ENCODE peak calls at places on chromosome 14, in four cellular contexts. One of them, this sample, is unnamed.

GRCh38 chr14:50260511-50260910 is 29.1 kb upstream of the SOS2 start:
- DNase-seq in uterus: no peak
- DNase-seq in adipocyte: peak; percentile 73
- DNase-seq in CD4-positive, CD25-positive, alpha-beta regulatory T cell: peak; percentile 60
- DNase-seq in this sample: peak; percentile 28

GRCh38 chr14:53265025-53265424 is 111.9 kb upstream of the DDHD1 start:
- DNase-seq in uterus: no peak
- DNase-seq in adipocyte: no peak
- DNase-seq in CD4-positive, CD25-positive, alpha-beta regulatory T cell: no peak
- DNase-seq in this sample: peak; percentile 46

GRCh38 chr14:36519431-36520321 is at the start of gene NKX2-1:
- DNase-seq in uterus: no peak
- DNase-seq in adipocyte: peak; percentile 5
- DNase-seq in CD4-positive, CD25-positive, alpha-beta regulatory T cell: no peak
- DNase-seq in this sample: no peak

GRCh38 chr14:94051115-94051514 is 25.0 kb downstream of the OTUB2 start:
- DNase-seq in uterus: peak; percentile 38
- DNase-seq in adipocyte: peak; percentile 63
- DNase-seq in CD4-positive, CD25-positive, alpha-beta regulatory T cell: no peak
- DNase-seq in this sample: peak; percentile 31

GRCh38 chr14:85195872-85196477 is 334.0 kb upstream of the FLRT2 start:
- DNase-seq in uterus: no peak
- DNase-seq in adipocyte: peak; percentile 38
- DNase-seq in CD4-positive, CD25-positive, alpha-beta regulatory T cell: no peak
- DNase-seq in this sample: peak; percentile 23

GRCh38 chr14:103302966-103303365 is 31.1 kb upstream of the EIF5 start:
- DNase-seq in uterus: no peak
- DNase-seq in adipocyte: peak; percentile 72
- DNase-seq in CD4-positive, CD25-positive, alpha-beta regulatory T cell: no peak
- DNase-seq in this sample: no peak

GRCh38 chr14:50666772-50667490 is 1.2 kb downstream of the SAV1 start:
- DNase-seq in uterus: peak; percentile 26
- DNase-seq in adipocyte: peak; percentile 83
- DNase-seq in CD4-positive, CD25-positive, alpha-beta regulatory T cell: peak; percentile 40
- DNase-seq in this sample: peak; percentile 72

GRCh38 chr14:32947081-32947480 is 8.4 kb downstream of the NPAS3 start:
- DNase-seq in uterus: no peak
- DNase-seq in adipocyte: no peak
- DNase-seq in CD4-positive, CD25-positive, alpha-beta regulatory T cell: no peak
- DNase-seq in this sample: no peak

GRCh38 chr14:52700701-52701172 is 5.4 kb upstream of the ERO1A start:
- DNase-seq in uterus: no peak
- DNase-seq in adipocyte: peak; percentile 35
- DNase-seq in CD4-positive, CD25-positive, alpha-beta regulatory T cell: no peak
- DNase-seq in this sample: peak; percentile 97

GRCh38 chr14:24243336-24243836 is 963 bp upstream of the TINF2 start:
- DNase-seq in uterus: no peak
- DNase-seq in adipocyte: no peak
- DNase-seq in CD4-positive, CD25-positive, alpha-beta regulatory T cell: no peak
- DNase-seq in this sample: peak; percentile 19

GRCh38 chr14:80996049-80996901 is 40.9 kb downstream of the TSHR start:
- DNase-seq in uterus: no peak
- DNase-seq in adipocyte: peak; percentile 93
- DNase-seq in CD4-positive, CD25-positive, alpha-beta regulatory T cell: peak; percentile 74
- DNase-seq in this sample: peak; percentile 89

GRCh38 chr14:46250113-46250703 is 401.4 kb downstream of the RPL10L start:
- DNase-seq in uterus: no peak
- DNase-seq in adipocyte: peak; percentile 29
- DNase-seq in CD4-positive, CD25-positive, alpha-beta regulatory T cell: peak; percentile 0
- DNase-seq in this sample: peak; percentile 43

GRCh38 chr14:68967459-68967940 is 11.6 kb downstream of the ACTN1 start:
- DNase-seq in uterus: no peak
- DNase-seq in adipocyte: no peak
- DNase-seq in CD4-positive, CD25-positive, alpha-beta regulatory T cell: no peak
- DNase-seq in this sample: no peak

GRCh38 chr14:26163761-26164160 is 434.1 kb downstream of the NOVA1 start:
- DNase-seq in uterus: no peak
- DNase-seq in adipocyte: peak; percentile 18
- DNase-seq in CD4-positive, CD25-positive, alpha-beta regulatory T cell: no peak
- DNase-seq in this sample: peak; percentile 54

GRCh38 chr14:67411375-67411774 is 590 bp downstream of the PLEK2 start:
- DNase-seq in uterus: no peak
- DNase-seq in adipocyte: no peak
- DNase-seq in CD4-positive, CD25-positive, alpha-beta regulatory T cell: no peak
- DNase-seq in this sample: no peak

GRCh38 chr14:57987051-57987450 is 121.2 kb upstream of the SLC35F4 start:
- DNase-seq in uterus: no peak
- DNase-seq in adipocyte: no peak
- DNase-seq in CD4-positive, CD25-positive, alpha-beta regulatory T cell: no peak
- DNase-seq in this sample: peak; percentile 4

GRCh38 chr14:80781968-80782367 is 159.6 kb downstream of the CEP128 start:
- DNase-seq in uterus: no peak
- DNase-seq in adipocyte: no peak
- DNase-seq in CD4-positive, CD25-positive, alpha-beta regulatory T cell: no peak
- DNase-seq in this sample: peak; percentile 23

GRCh38 chr14:36163451-36163850 is 13.1 kb downstream of the PTCSC3 start:
- DNase-seq in uterus: no peak
- DNase-seq in adipocyte: no peak
- DNase-seq in CD4-positive, CD25-positive, alpha-beta regulatory T cell: no peak
- DNase-seq in this sample: no peak

GRCh38 chr14:74243051-74243450 is 3.8 kb downstream of the VSX2 start:
- DNase-seq in uterus: no peak
- DNase-seq in adipocyte: no peak
- DNase-seq in CD4-positive, CD25-positive, alpha-beta regulatory T cell: no peak
- DNase-seq in this sample: no peak

GRCh38 chr14:74246561-74246960 is 7.3 kb downstream of the VSX2 start:
- DNase-seq in uterus: no peak
- DNase-seq in adipocyte: no peak
- DNase-seq in CD4-positive, CD25-positive, alpha-beta regulatory T cell: no peak
- DNase-seq in this sample: no peak

GRCh38 chr14:74242055-74243042 is 3.1 kb downstream of the VSX2 start:
- DNase-seq in uterus: no peak
- DNase-seq in adipocyte: no peak
- DNase-seq in CD4-positive, CD25-positive, alpha-beta regulatory T cell: no peak
- DNase-seq in this sample: no peak

GRCh38 chr14:74245292-74245691 is 6.0 kb downstream of the VSX2 start:
- DNase-seq in uterus: no peak
- DNase-seq in adipocyte: no peak
- DNase-seq in CD4-positive, CD25-positive, alpha-beta regulatory T cell: no peak
- DNase-seq in this sample: no peak

DNA sequence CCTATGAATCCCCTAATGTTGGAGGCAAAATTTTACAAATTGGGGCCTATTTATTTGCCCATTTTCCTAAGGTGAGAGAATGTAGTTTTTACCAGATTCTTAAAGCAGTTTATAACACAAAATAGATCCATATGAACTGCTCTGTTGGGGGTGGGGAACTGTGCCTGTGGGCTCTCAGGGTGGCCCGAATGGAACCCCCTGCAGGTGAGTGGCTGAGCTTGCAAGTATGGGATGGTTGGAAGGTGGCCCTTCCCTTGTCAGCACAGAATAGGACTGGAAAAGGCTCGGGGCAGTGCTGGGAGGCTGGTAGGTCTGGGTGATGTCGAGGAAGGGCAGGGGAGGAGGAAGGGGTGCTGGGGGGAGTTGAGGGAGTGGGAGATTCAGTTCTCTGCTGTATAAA is 4.9 kb downstream of the VSX2 start:
- DNase-seq in uterus: no peak
- DNase-seq in adipocyte: no peak
- DNase-seq in CD4-positive, CD25-positive, alpha-beta regulatory T cell: no peak
- DNase-seq in this sample: no peak
- H3K27me3 ChIP-seq in uterus: peaks cover 21% of the 10 kb centered on the region
- H3K27me3 ChIP-seq in adipocyte: peaks cover 91% of the 10 kb centered on the region
- H3K27me3 ChIP-seq in CD4-positive, CD25-positive, alpha-beta regulatory T cell: peaks cover 27% of the 10 kb centered on the region
- H3K27me3 ChIP-seq in this sample: peaks cover 54% of the 10 kb centered on the region

DNA sequence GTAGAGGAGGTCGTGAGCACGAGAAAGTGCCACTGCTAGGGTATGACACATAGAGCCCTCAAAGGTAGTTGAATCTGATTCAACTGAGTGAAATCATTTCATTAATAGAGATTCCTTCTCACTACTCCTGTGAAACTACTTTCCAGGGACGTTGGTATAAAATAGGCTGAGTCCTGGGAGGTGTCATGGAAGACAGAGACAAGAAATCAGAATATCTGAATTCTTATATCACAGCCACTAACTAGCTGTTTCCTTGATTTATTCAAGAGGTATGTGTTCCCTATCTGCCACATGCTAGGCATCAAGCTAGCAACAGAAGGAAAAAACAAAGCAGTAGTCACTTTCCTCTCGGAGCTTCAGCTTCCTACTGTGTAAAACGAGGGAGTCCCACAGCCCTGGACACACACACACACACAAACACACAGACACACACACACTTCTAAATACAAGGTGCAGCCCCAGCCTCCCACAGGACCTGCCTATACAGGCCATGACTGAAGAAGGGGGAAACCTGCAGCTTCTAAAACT is 89.2 kb downstream of the DPF3 start:
- DNase-seq in uterus: no peak
- DNase-seq in adipocyte: no peak
- DNase-seq in CD4-positive, CD25-positive, alpha-beta regulatory T cell: no peak
- DNase-seq in this sample: no peak
- H3K27me3 ChIP-seq in uterus: no peaks in the 10 kb centered on the region
- H3K27me3 ChIP-seq in adipocyte: no peaks in the 10 kb centered on the region
- H3K27me3 ChIP-seq in CD4-positive, CD25-positive, alpha-beta regulatory T cell: no peaks in the 10 kb centered on the region
- H3K27me3 ChIP-seq in this sample: no peaks in the 10 kb centered on the region

GRCh38 chr14:90558041-90558982 is 161.5 kb downstream of the CALM1 start:
- DNase-seq in uterus: no peak
- DNase-seq in adipocyte: no peak
- DNase-seq in CD4-positive, CD25-positive, alpha-beta regulatory T cell: no peak
- DNase-seq in this sample: no peak
- H3K27me3 ChIP-seq in uterus: no peaks in the 10 kb centered on the region
- H3K27me3 ChIP-seq in adipocyte: no peaks in the 10 kb centered on the region
- H3K27me3 ChIP-seq in CD4-positive, CD25-positive, alpha-beta regulatory T cell: no peaks in the 10 kb centered on the region
- H3K27me3 ChIP-seq in this sample: no peaks in the 10 kb centered on the region

GRCh38 chr14:100673807-100674154 is 52.9 kb upstream of the DLK1 start:
- DNase-seq in uterus: no peak
- DNase-seq in adipocyte: no peak
- DNase-seq in CD4-positive, CD25-positive, alpha-beta regulatory T cell: no peak
- DNase-seq in this sample: no peak

GRCh38 chr14:100671906-100672305 is 54.8 kb upstream of the DLK1 start:
- DNase-seq in uterus: no peak
- DNase-seq in adipocyte: no peak
- DNase-seq in CD4-positive, CD25-positive, alpha-beta regulatory T cell: no peak
- DNase-seq in this sample: no peak

GRCh38 chr14:100674428-100674827 is 52.3 kb upstream of the DLK1 start:
- DNase-seq in uterus: no peak
- DNase-seq in adipocyte: no peak
- DNase-seq in CD4-positive, CD25-positive, alpha-beta regulatory T cell: no peak
- DNase-seq in this sample: no peak

GRCh38 chr14:100671386-100671901 is 55.2 kb upstream of the DLK1 start:
- DNase-seq in uterus: no peak
- DNase-seq in adipocyte: no peak
- DNase-seq in CD4-positive, CD25-positive, alpha-beta regulatory T cell: no peak
- DNase-seq in this sample: no peak

GRCh38 chr14:100673085-100673806 is 53.4 kb upstream of the DLK1 start:
- DNase-seq in uterus: no peak
- DNase-seq in adipocyte: no peak
- DNase-seq in CD4-positive, CD25-positive, alpha-beta regulatory T cell: no peak
- DNase-seq in this sample: peak; percentile 8
- H3K27me3 ChIP-seq in uterus: no peaks in the 10 kb centered on the region
- H3K27me3 ChIP-seq in adipocyte: peaks cover 29% of the 10 kb centered on the region
- H3K27me3 ChIP-seq in CD4-positive, CD25-positive, alpha-beta regulatory T cell: peaks cover 4% of the 10 kb centered on the region
- H3K27me3 ChIP-seq in this sample: peaks cover 44% of the 10 kb centered on the region

GRCh38 chr14:22251090-22251489 is 337.9 kb downstream of the DAD1 start:
- DNase-seq in uterus: no peak
- DNase-seq in adipocyte: no peak
- DNase-seq in CD4-positive, CD25-positive, alpha-beta regulatory T cell: no peak
- DNase-seq in this sample: peak; percentile 54
- H3K27me3 ChIP-seq in uterus: no peaks in the 10 kb centered on the region
- H3K27me3 ChIP-seq in adipocyte: no peaks in the 10 kb centered on the region
- H3K27me3 ChIP-seq in CD4-positive, CD25-positive, alpha-beta regulatory T cell: no peaks in the 10 kb centered on the region
- H3K27me3 ChIP-seq in this sample: no peaks in the 10 kb centered on the region

DNA sequence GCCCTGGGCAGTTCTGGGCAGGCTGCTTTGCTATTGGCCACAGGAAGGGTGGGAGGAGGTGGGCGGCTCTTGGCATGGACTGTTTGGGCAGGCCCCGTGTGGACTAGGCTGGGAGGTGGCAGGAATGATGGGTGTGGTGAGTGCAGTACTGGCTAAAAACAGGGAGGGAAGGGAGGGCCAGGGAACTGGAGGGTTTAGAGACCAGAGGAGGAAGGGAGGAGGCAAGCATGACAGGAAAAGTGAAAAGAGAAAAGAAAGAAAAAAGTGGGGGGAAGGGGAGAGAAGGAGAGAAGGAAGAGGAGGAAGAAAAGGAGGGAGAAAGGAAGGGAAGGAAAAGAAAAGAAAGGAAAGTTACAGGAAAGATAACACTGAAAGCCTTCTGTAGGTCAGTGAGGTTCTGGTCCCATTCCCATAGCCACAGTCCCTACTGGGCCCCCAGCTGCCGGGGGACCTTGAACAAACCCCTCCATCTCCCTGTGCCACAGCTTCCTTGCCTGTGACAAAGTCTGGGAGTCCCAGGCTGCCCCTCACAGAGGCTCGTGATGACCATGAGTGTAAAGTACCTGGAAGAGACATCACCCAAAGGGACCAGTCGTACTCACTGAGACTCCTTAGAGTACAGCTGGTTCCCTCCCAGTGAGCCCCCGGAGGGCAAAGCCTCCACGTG is 1.1 kb upstream of the C14orf132 start:
- DNase-seq in uterus: peak; percentile 51
- DNase-seq in adipocyte: peak; percentile 64
- DNase-seq in CD4-positive, CD25-positive, alpha-beta regulatory T cell: no peak
- DNase-seq in this sample: peak; percentile 75
- H3K27me3 ChIP-seq in uterus: no peaks in the 10 kb centered on the region
- H3K27me3 ChIP-seq in adipocyte: no peaks in the 10 kb centered on the region
- H3K27me3 ChIP-seq in CD4-positive, CD25-positive, alpha-beta regulatory T cell: peaks cover 25% of the 10 kb centered on the region
- H3K27me3 ChIP-seq in this sample: peaks cover 9% of the 10 kb centered on the region

GRCh38 chr14:106200539-106201310 is 674.3 kb downstream of the TMEM121 start:
- DNase-seq in uterus: no peak
- DNase-seq in adipocyte: no peak
- DNase-seq in CD4-positive, CD25-positive, alpha-beta regulatory T cell: peak; percentile 12
- DNase-seq in this sample: no peak
- H3K27me3 ChIP-seq in uterus: no peaks in the 10 kb centered on the region
- H3K27me3 ChIP-seq in adipocyte: no peaks in the 10 kb centered on the region
- H3K27me3 ChIP-seq in CD4-positive, CD25-positive, alpha-beta regulatory T cell: peaks cover 19% of the 10 kb centered on the region
- H3K27me3 ChIP-seq in this sample: no peaks in the 10 kb centered on the region

GRCh38 chr14:77140937-77141591 is 527 bp downstream of the ZDHHC22 start:
- DNase-seq in uterus: no peak
- DNase-seq in adipocyte: peak; percentile 63
- DNase-seq in CD4-positive, CD25-positive, alpha-beta regulatory T cell: no peak
- DNase-seq in this sample: no peak
- H3K27me3 ChIP-seq in uterus: no peaks in the 10 kb centered on the region
- H3K27me3 ChIP-seq in adipocyte: peaks cover 83% of the 10 kb centered on the region
- H3K27me3 ChIP-seq in CD4-positive, CD25-positive, alpha-beta regulatory T cell: peaks cover 43% of the 10 kb centered on the region
- H3K27me3 ChIP-seq in this sample: peaks cover 41% of the 10 kb centered on the region

GRCh38 chr14:78446807-78447206 is 276.6 kb downstream of the NRXN3 start:
- DNase-seq in uterus: no peak
- DNase-seq in adipocyte: no peak
- DNase-seq in CD4-positive, CD25-positive, alpha-beta regulatory T cell: no peak
- DNase-seq in this sample: peak; percentile 20
- H3K27me3 ChIP-seq in uterus: no peaks in the 10 kb centered on the region
- H3K27me3 ChIP-seq in adipocyte: peaks cover 3% of the 10 kb centered on the region
- H3K27me3 ChIP-seq in CD4-positive, CD25-positive, alpha-beta regulatory T cell: no peaks in the 10 kb centered on the region
- H3K27me3 ChIP-seq in this sample: no peaks in the 10 kb centered on the region

GRCh38 chr14:90060965-90061848 is 587 bp upstream of the KCNK13 start:
- DNase-seq in uterus: no peak
- DNase-seq in adipocyte: no peak
- DNase-seq in CD4-positive, CD25-positive, alpha-beta regulatory T cell: peak; percentile 21
- DNase-seq in this sample: no peak
- H3K27me3 ChIP-seq in uterus: no peaks in the 10 kb centered on the region
- H3K27me3 ChIP-seq in adipocyte: peaks cover 55% of the 10 kb centered on the region
- H3K27me3 ChIP-seq in CD4-positive, CD25-positive, alpha-beta regulatory T cell: peaks cover 46% of the 10 kb centered on the region
- H3K27me3 ChIP-seq in this sample: peaks cover 25% of the 10 kb centered on the region